ENCODE peak calls at places on chromosomes 4 and X, in seven cellular contexts. S is A172; B is neural crest cell; E is fibroblast of pulmonary artery; H is CD4-positive, alpha-beta memory T cell; Q is SK-N-SH; M is cardiac fibroblast. J is an unnamed sample.

GRCh38 chr4:2395584-2395983 is 22.9 kb downstream of the ZFYVE28 start:
- DNase-seq in S (no peak), B (no peak), E (no peak), H (no peak), Q (no peak), M (no peak), J (no peak)

GRCh38 chrX:101206471-101206870 is 13.1 kb upstream of the DRP2 start:
- DNase-seq in S (peak), B (no peak), E (peak), H (peak), Q (peak), M (peak), J (no peak)

GRCh38 chr4:174996079-174996478 is 77.9 kb downstream of the ADAM29 start:
- DNase-seq in S (no peak), B (no peak), E (no peak), H (no peak), Q (no peak), M (no peak), J (no peak)

GRCh38 chr4:153497091-153497531 is 31.0 kb downstream of the TMEM131L start:
- DNase-seq in S (peak), B (no peak), E (peak), H (peak), Q (no peak), M (peak), J (no peak)

GRCh38 chrX:70168238-70169188 is 8.8 kb upstream of the DGAT2L6 start:
- DNase-seq in S (peak), B (no peak), E (peak), H (no peak), Q (no peak), M (peak), J (peak)

GRCh38 chr4:141133146-141134006 is at the start of gene RNF150:
- DNase-seq in S (peak), B (peak), E (peak), H (peak), Q (peak), M (peak), J (peak)

GRCh38 chr4:81353861-81354260 is 117.8 kb downstream of the RASGEF1B start:
- DNase-seq in S (no peak), B (no peak), E (no peak), H (no peak), Q (no peak), M (peak), J (no peak)

GRCh38 chr4:113294910-113295309 is 245.5 kb downstream of the ANK2 start:
- DNase-seq in S (no peak), B (no peak), E (peak), H (no peak), Q (no peak), M (no peak), J (no peak)

GRCh38 chrX:100654256-100654655 is 10.3 kb downstream of the SRPX2 start:
- DNase-seq in S (peak), B (no peak), E (peak), H (no peak), Q (peak), M (peak), J (no peak)

GRCh38 chr4:138677651-138678202 is 337.9 kb upstream of the NOCT start:
- DNase-seq in S (no peak), B (no peak), E (no peak), H (no peak), Q (no peak), M (no peak), J (no peak)

GRCh38 chr4:172232966-172233365 is 419.8 kb downstream of the GALNTL6 start:
- DNase-seq in S (no peak), B (no peak), E (no peak), H (no peak), Q (no peak), M (no peak), J (no peak)

GRCh38 chr4:26131711-26132110 is 189.1 kb upstream of the RBPJ start:
- DNase-seq in S (no peak), B (no peak), E (no peak), H (peak), Q (no peak), M (no peak), J (no peak)

GRCh38 chr4:183986645-183987528 is 81.8 kb downstream of the STOX2 start:
- DNase-seq in S (no peak), B (no peak), E (no peak), H (no peak), Q (no peak), M (no peak), J (no peak)

GRCh38 chrX:17075004-17075403 is 128.5 kb downstream of the REPS2 start:
- DNase-seq in S (no peak), B (no peak), E (no peak), H (no peak), Q (no peak), M (no peak), J (no peak)

GRCh38 chr4:144906181-144906895 is 191.7 kb downstream of the ANAPC10 start:
- DNase-seq in S (peak), B (no peak), E (peak), H (no peak), Q (no peak), M (peak), J (no peak)

GRCh38 chr4:8410641-8411271 is 29.8 kb downstream of the ACOX3 start:
- DNase-seq in S (peak), B (peak), E (peak), H (no peak), Q (peak), M (peak), J (no peak)

GRCh38 chrX:68648960-68649359 is 1.5 kb downstream of the STARD8 start:
- DNase-seq in S (no peak), B (no peak), E (peak), H (no peak), Q (no peak), M (peak), J (no peak)

GRCh38 chrX:39536165-39536564 is 561.6 kb downstream of the BCOR start:
- DNase-seq in S (no peak), B (no peak), E (no peak), H (no peak), Q (no peak), M (no peak), J (no peak)

GRCh38 chr4:37687175-37687525 is 974 bp upstream of the RELL1 start:
- DNase-seq in S (no peak), B (no peak), E (no peak), H (no peak), Q (no peak), M (no peak), J (no peak)

GRCh38 chr4:114563536-114564315 is 34.9 kb upstream of the UGT8 start:
- DNase-seq in S (peak), B (no peak), E (peak), H (no peak), Q (no peak), M (no peak), J (no peak)

GRCh38 chr4:108152980-108153379 is 15.8 kb downstream of the LEF1 start:
- DNase-seq in S (no peak), B (no peak), E (no peak), H (no peak), Q (no peak), M (no peak), J (no peak)

GRCh38 chr4:173498771-173499170 is 31.3 kb downstream of the HAND2 start:
- DNase-seq in S (no peak), B (no peak), E (no peak), H (no peak), Q (no peak), M (no peak), J (no peak)

GRCh38 chrX:77493677-77494553 is 46.7 kb downstream of the FGF16 start:
- DNase-seq in S (peak), B (no peak), E (peak), H (no peak), Q (no peak), M (peak), J (peak)

GRCh38 chr4:109985993-109986640 is 73.4 kb downstream of the EGF start:
- DNase-seq in S (no peak), B (no peak), E (no peak), H (no peak), Q (no peak), M (no peak), J (peak)

GRCh38 chrX:25015486-25016360 is at the start of gene ARX:
- DNase-seq in S (no peak), B (peak), E (peak), H (no peak), Q (peak), M (peak), J (no peak)

GRCh38 chrX:82087699-82088098 is 885.8 kb downstream of the SH3BGRL start:
- DNase-seq in S (no peak), B (no peak), E (no peak), H (no peak), Q (no peak), M (no peak), J (no peak)

GRCh38 chr4:155617312-155617711 is 49.3 kb upstream of the GUCY1A1 start:
- DNase-seq in S (no peak), B (no peak), E (peak), H (no peak), Q (no peak), M (peak), J (no peak)

GRCh38 chrX:69179380-69179911 is 14.2 kb upstream of the PJA1 start:
- DNase-seq in S (no peak), B (no peak), E (peak), H (no peak), Q (peak), M (peak), J (no peak)

GRCh38 chr4:113560579-113560978 is 201.0 kb downstream of the CAMK2D start:
- DNase-seq in S (no peak), B (no peak), E (peak), H (no peak), Q (no peak), M (peak), J (no peak)

GRCh38 chrX:152072236-152072635 is 66.1 kb downstream of the MAGEA10 start:
- DNase-seq in S (peak), B (no peak), E (peak), H (no peak), Q (no peak), M (peak), J (peak)

GRCh38 chr4:26074672-26075071 is 160.7 kb downstream of the SMIM20 start:
- DNase-seq in S (no peak), B (no peak), E (no peak), H (peak), Q (no peak), M (no peak), J (no peak)

GRCh38 chr4:67725981-67726380 is 25.0 kb upstream of the UBA6 start:
- DNase-seq in S (no peak), B (no peak), E (peak), H (no peak), Q (no peak), M (no peak), J (no peak)

GRCh38 chrX:150293311-150294013 is 69.7 kb upstream of the MAMLD1 start:
- DNase-seq in S (no peak), B (no peak), E (no peak), H (no peak), Q (no peak), M (no peak), J (no peak)

GRCh38 chrX:9494806-9495205 is 29.9 kb downstream of the TBL1X start:
- DNase-seq in S (no peak), B (no peak), E (peak), H (no peak), Q (no peak), M (peak), J (no peak)

GRCh38 chrX:24025741-24026402 is 1.1 kb downstream of the KLHL15 start:
- DNase-seq in S (peak), B (no peak), E (peak), H (no peak), Q (no peak), M (peak), J (peak)

GRCh38 chr4:76361689-76362412 is 55.3 kb downstream of the STBD1 start:
- DNase-seq in S (no peak), B (no peak), E (no peak), H (no peak), Q (no peak), M (no peak), J (no peak)

GRCh38 chr4:138952405-138952804 is 63.2 kb upstream of the NOCT start:
- DNase-seq in S (peak), B (no peak), E (peak), H (no peak), Q (no peak), M (no peak), J (no peak)

J was measured in AG09319.